ENCODE peak calls at places on chromosomes 5 and 9, in six cellular contexts. One of them, this sample, is unnamed.

GRCh38 chr5:93583799-93584530 is 943 bp downstream of the NR2F1 start:
- DNase-seq in left colon: no peak
- DNase-seq in HCT116: no peak
- DNase-seq in fibroblast of pulmonary artery: peak
- DNase-seq in HCEC 1CT: peak
- DNase-seq in putamen: no peak
- DNase-seq in this sample: no peak

GRCh38 chr5:65674749-65675148 is 47.2 kb downstream of the SGTB start:
- DNase-seq in left colon: no peak
- DNase-seq in HCT116: no peak
- DNase-seq in fibroblast of pulmonary artery: peak
- DNase-seq in HCEC 1CT: no peak
- DNase-seq in putamen: no peak
- DNase-seq in this sample: no peak

GRCh38 chr5:136195971-136196577 is 3.1 kb upstream of the SMIM32 start:
- DNase-seq in left colon: no peak
- DNase-seq in HCT116: no peak
- DNase-seq in fibroblast of pulmonary artery: no peak
- DNase-seq in HCEC 1CT: no peak
- DNase-seq in putamen: no peak
- DNase-seq in this sample: no peak

GRCh38 chr5:96609369-96609768 is 52.8 kb upstream of the CAST start:
- DNase-seq in left colon: no peak
- DNase-seq in HCT116: no peak
- DNase-seq in fibroblast of pulmonary artery: no peak
- DNase-seq in HCEC 1CT: no peak
- DNase-seq in putamen: no peak
- DNase-seq in this sample: no peak

GRCh38 chr9:70257991-70258691 is 637 bp upstream of the SMC5 start:
- DNase-seq in left colon: peak
- DNase-seq in HCT116: peak
- DNase-seq in fibroblast of pulmonary artery: peak
- DNase-seq in HCEC 1CT: peak
- DNase-seq in putamen: peak
- DNase-seq in this sample: peak

GRCh38 chr5:139402561-139403158 is 1.2 kb downstream of the SPATA24 start:
- DNase-seq in left colon: no peak
- DNase-seq in HCT116: peak
- DNase-seq in fibroblast of pulmonary artery: peak
- DNase-seq in HCEC 1CT: no peak
- DNase-seq in putamen: no peak
- DNase-seq in this sample: no peak

GRCh38 chr5:32290922-32291321 is 21.8 kb downstream of the MTMR12 start:
- DNase-seq in left colon: peak
- DNase-seq in HCT116: no peak
- DNase-seq in fibroblast of pulmonary artery: no peak
- DNase-seq in HCEC 1CT: no peak
- DNase-seq in putamen: no peak
- DNase-seq in this sample: no peak

GRCh38 chr9:14096182-14096922 is 217.6 kb downstream of the NFIB start:
- DNase-seq in left colon: no peak
- DNase-seq in HCT116: no peak
- DNase-seq in fibroblast of pulmonary artery: peak
- DNase-seq in HCEC 1CT: peak
- DNase-seq in putamen: no peak
- DNase-seq in this sample: no peak

GRCh38 chr5:10553476-10553875 is 10.4 kb upstream of the ANKRD33B start:
- DNase-seq in left colon: no peak
- DNase-seq in HCT116: no peak
- DNase-seq in fibroblast of pulmonary artery: no peak
- DNase-seq in HCEC 1CT: no peak
- DNase-seq in putamen: no peak
- DNase-seq in this sample: no peak

GRCh38 chr9:71279188-71279739 is 157.8 kb upstream of the TRPM3 start:
- DNase-seq in left colon: no peak
- DNase-seq in HCT116: no peak
- DNase-seq in fibroblast of pulmonary artery: no peak
- DNase-seq in HCEC 1CT: no peak
- DNase-seq in putamen: no peak
- DNase-seq in this sample: no peak

GRCh38 chr5:168609806-168610482 is 30.8 kb upstream of the PANK3 start:
- DNase-seq in left colon: no peak
- DNase-seq in HCT116: no peak
- DNase-seq in fibroblast of pulmonary artery: no peak
- DNase-seq in HCEC 1CT: no peak
- DNase-seq in putamen: no peak
- DNase-seq in this sample: no peak

GRCh38 chr5:54313311-54314270 is 3.2 kb upstream of the ARL15 start:
- DNase-seq in left colon: no peak
- DNase-seq in HCT116: no peak
- DNase-seq in fibroblast of pulmonary artery: no peak
- DNase-seq in HCEC 1CT: no peak
- DNase-seq in putamen: no peak
- DNase-seq in this sample: no peak

GRCh38 chr5:43389679-43390329 is 22.4 kb downstream of the CCL28 start:
- DNase-seq in left colon: no peak
- DNase-seq in HCT116: peak
- DNase-seq in fibroblast of pulmonary artery: peak
- DNase-seq in HCEC 1CT: peak
- DNase-seq in putamen: peak
- DNase-seq in this sample: peak

GRCh38 chr5:123868267-123868666 is 356.3 kb downstream of the CSNK1G3 start:
- DNase-seq in left colon: no peak
- DNase-seq in HCT116: no peak
- DNase-seq in fibroblast of pulmonary artery: no peak
- DNase-seq in HCEC 1CT: no peak
- DNase-seq in putamen: no peak
- DNase-seq in this sample: no peak

GRCh38 chr5:126939887-126940286 is 90.5 kb downstream of the MARCHF3 start:
- DNase-seq in left colon: no peak
- DNase-seq in HCT116: no peak
- DNase-seq in fibroblast of pulmonary artery: no peak
- DNase-seq in HCEC 1CT: peak
- DNase-seq in putamen: no peak
- DNase-seq in this sample: no peak

GRCh38 chr5:143714629-143715028 is 97.3 kb upstream of the HMHB1 start:
- DNase-seq in left colon: no peak
- DNase-seq in HCT116: no peak
- DNase-seq in fibroblast of pulmonary artery: no peak
- DNase-seq in HCEC 1CT: peak
- DNase-seq in putamen: no peak
- DNase-seq in this sample: no peak

GRCh38 chr9:113785334-113785733 is 90.8 kb upstream of the ZNF618 start:
- DNase-seq in left colon: no peak
- DNase-seq in HCT116: no peak
- DNase-seq in fibroblast of pulmonary artery: no peak
- DNase-seq in HCEC 1CT: no peak
- DNase-seq in putamen: no peak
- DNase-seq in this sample: no peak

GRCh38 chr5:35860686-35861085 is 4.0 kb downstream of the IL7R start:
- DNase-seq in left colon: no peak
- DNase-seq in HCT116: no peak
- DNase-seq in fibroblast of pulmonary artery: no peak
- DNase-seq in HCEC 1CT: no peak
- DNase-seq in putamen: no peak
- DNase-seq in this sample: no peak